ENCODE peak calls at places on chromosome 9, in six cellular contexts. One of them, this sample, is unnamed.

GRCh38 chr9:13378171-13378570 is 98.7 kb upstream of the MPDZ start:
- DNase-seq in GM12878: no peak
- DNase-seq in HepG2: no peak
- DNase-seq in SK-N-SH: no peak
- DNase-seq in H1: no peak
- DNase-seq in K562: no peak
- DNase-seq in this sample: no peak

GRCh38 chr9:123020796-123021195 is 12.7 kb upstream of the GPR21 start:
- DNase-seq in GM12878: no peak
- DNase-seq in HepG2: no peak
- DNase-seq in SK-N-SH: no peak
- DNase-seq in H1: no peak
- DNase-seq in K562: no peak
- DNase-seq in this sample: no peak

GRCh38 chr9:36193049-36193448 is 2.3 kb downstream of the CLTA start:
- DNase-seq in GM12878: no peak
- DNase-seq in HepG2: no peak
- DNase-seq in SK-N-SH: no peak
- DNase-seq in H1: no peak
- DNase-seq in K562: no peak
- DNase-seq in this sample: no peak

GRCh38 chr9:109956811-109957440 is 176.9 kb downstream of the PALM2AKAP2 start:
- DNase-seq in GM12878: no peak
- DNase-seq in HepG2: no peak
- DNase-seq in SK-N-SH: peak; percentile 62
- DNase-seq in H1: no peak
- DNase-seq in K562: no peak
- DNase-seq in this sample: no peak

GRCh38 chr9:124507880-124508432 is 757 bp upstream of the NR5A1 start:
- DNase-seq in GM12878: no peak
- DNase-seq in HepG2: no peak
- DNase-seq in SK-N-SH: peak; percentile 15
- DNase-seq in H1: no peak
- DNase-seq in K562: no peak
- DNase-seq in this sample: no peak

GRCh38 chr9:13674926-13675637 is 395.6 kb upstream of the MPDZ start:
- DNase-seq in GM12878: no peak
- DNase-seq in HepG2: no peak
- DNase-seq in SK-N-SH: no peak
- DNase-seq in H1: no peak
- DNase-seq in K562: no peak
- DNase-seq in this sample: no peak

GRCh38 chr9:97985058-97985861 is 2.1 kb downstream of the ANP32B start:
- DNase-seq in GM12878: peak; percentile 9
- DNase-seq in HepG2: no peak
- DNase-seq in SK-N-SH: no peak
- DNase-seq in H1: no peak
- DNase-seq in K562: no peak
- DNase-seq in this sample: no peak

GRCh38 chr9:136014928-136015633 is 53.9 kb upstream of the UBAC1 start:
- DNase-seq in GM12878: no peak
- DNase-seq in HepG2: no peak
- DNase-seq in SK-N-SH: peak; percentile 18
- DNase-seq in H1: no peak
- DNase-seq in K562: no peak
- DNase-seq in this sample: no peak

GRCh38 chr9:105413486-105414068 is 34.3 kb upstream of the FSD1L start:
- DNase-seq in GM12878: no peak
- DNase-seq in HepG2: peak; percentile 47
- DNase-seq in SK-N-SH: peak; percentile 31
- DNase-seq in H1: no peak
- DNase-seq in K562: no peak
- DNase-seq in this sample: peak; percentile 33

GRCh38 chr9:36992501-36993316 is 41.4 kb downstream of the PAX5 start:
- DNase-seq in GM12878: no peak
- DNase-seq in HepG2: no peak
- DNase-seq in SK-N-SH: peak; percentile 61
- DNase-seq in H1: no peak
- DNase-seq in K562: no peak
- DNase-seq in this sample: no peak

GRCh38 chr9:20404192-20404813 is 218.0 kb downstream of the MLLT3 start:
- DNase-seq in GM12878: no peak
- DNase-seq in HepG2: no peak
- DNase-seq in SK-N-SH: no peak
- DNase-seq in H1: no peak
- DNase-seq in K562: no peak
- DNase-seq in this sample: no peak

GRCh38 chr9:132168851-132169250 is 7.0 kb downstream of the NTNG2 start:
- DNase-seq in GM12878: no peak
- DNase-seq in HepG2: no peak
- DNase-seq in SK-N-SH: no peak
- DNase-seq in H1: no peak
- DNase-seq in K562: no peak
- DNase-seq in this sample: no peak

GRCh38 chr9:137141976-137142936 is 3.3 kb downstream of the GRIN1 start:
- DNase-seq in GM12878: no peak
- DNase-seq in HepG2: no peak
- DNase-seq in SK-N-SH: no peak
- DNase-seq in H1: no peak
- DNase-seq in K562: no peak
- DNase-seq in this sample: no peak

GRCh38 chr9:137141050-137141810 is 2.3 kb downstream of the GRIN1 start:
- DNase-seq in GM12878: no peak
- DNase-seq in HepG2: no peak
- DNase-seq in SK-N-SH: no peak
- DNase-seq in H1: no peak
- DNase-seq in K562: no peak
- DNase-seq in this sample: no peak

GRCh38 chr9:137139468-137140150 is 655 bp downstream of the GRIN1 start:
- DNase-seq in GM12878: no peak
- DNase-seq in HepG2: no peak
- DNase-seq in SK-N-SH: no peak
- DNase-seq in H1: no peak
- DNase-seq in K562: no peak
- DNase-seq in this sample: no peak

GRCh38 chr9:137138701-137139467 is at the start of gene GRIN1:
- DNase-seq in GM12878: no peak
- DNase-seq in HepG2: no peak
- DNase-seq in SK-N-SH: peak; percentile 70
- DNase-seq in H1: no peak
- DNase-seq in K562: peak; percentile 84
- DNase-seq in this sample: no peak

DNA sequence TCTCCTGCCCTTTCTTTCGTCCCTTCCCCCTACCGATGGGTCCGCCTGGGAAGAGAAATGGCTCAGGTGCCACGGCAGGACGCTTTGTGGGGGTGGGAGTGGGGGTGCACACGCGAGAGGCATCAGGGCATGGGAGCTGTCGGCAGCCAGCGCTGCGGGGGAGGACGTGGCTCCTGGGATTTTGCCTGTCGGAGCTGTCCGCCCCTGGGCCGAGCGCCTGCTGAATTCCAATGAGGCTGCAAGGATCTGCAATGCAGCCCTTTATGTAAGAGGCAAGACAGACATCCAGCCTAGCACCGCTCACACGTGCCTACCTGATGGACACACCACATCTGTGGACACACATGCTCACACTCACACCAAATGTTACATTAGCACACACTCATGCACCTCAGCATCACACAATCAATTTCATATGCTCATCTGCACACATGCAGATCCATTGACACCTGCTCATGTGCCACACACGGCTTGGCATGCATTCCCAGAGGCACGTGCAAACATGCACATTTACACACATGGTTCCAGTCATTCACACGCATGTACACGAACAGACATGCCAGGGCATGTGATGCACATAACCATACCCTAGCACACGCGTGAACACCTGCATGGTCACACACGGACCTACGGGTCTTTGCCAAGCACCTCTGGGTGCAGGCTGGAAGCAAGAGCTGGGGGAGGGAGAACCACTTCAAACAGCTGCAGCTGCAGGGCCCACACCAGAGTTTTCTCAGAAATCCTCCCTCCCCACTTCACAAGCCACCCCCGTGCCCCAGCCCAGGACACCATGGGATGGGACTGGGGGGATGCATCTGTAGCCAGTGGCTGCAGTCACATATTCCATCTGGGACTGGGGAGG is 1.4 kb downstream of the GRIN1 start:
- DNase-seq in GM12878: no peak
- DNase-seq in HepG2: no peak
- DNase-seq in SK-N-SH: no peak
- DNase-seq in H1: no peak
- DNase-seq in K562: no peak
- DNase-seq in this sample: no peak
- H3K27ac ChIP-seq in GM12878: no peak overlapping the region
- H3K27ac ChIP-seq in HepG2: no peak overlapping the region
- H3K27ac ChIP-seq in SK-N-SH: no peak overlapping the region
- H3K27ac ChIP-seq in H1: no peak overlapping the region
- H3K27ac ChIP-seq in K562: no peak overlapping the region
- H3K27ac ChIP-seq in this sample: no peak overlapping the region

DNA sequence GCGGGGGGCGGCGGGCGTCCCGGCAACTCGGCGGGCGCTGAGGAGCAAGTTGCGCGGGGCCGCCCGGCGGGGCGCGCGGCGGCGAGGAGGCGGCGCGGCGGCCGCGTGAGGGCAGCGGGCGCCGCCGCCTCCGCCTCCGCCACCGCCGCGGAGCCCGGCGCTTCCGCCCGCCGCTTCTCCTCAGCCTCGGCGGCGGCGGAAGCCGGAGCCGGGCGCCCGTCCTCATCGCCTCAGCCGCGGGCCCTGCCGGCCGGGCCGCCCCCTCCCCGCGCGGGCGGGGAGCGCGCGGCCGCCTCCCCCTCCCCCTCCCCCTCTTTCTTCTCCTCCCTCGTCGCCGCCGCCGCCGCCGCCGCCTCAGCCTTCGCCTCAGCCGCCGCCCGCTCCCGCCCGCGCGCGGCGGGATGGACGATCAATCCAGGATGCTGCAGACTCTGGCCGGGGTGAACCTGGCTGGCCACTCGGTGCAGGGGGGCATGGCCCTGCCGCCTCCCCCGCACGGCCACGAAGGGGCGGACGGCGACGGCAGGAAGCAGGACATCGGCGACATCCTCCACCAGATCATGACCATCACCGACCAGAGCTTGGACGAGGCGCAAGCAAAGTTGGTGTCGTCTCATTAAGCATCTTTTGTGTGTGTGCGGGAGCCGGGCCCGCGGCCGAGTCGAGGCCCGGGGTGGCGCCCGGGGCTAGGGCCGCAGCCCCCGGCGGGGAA is at the start of gene PBX3:
- DNase-seq in GM12878: no peak
- DNase-seq in HepG2: no peak
- DNase-seq in SK-N-SH: peak; percentile 82
- DNase-seq in H1: no peak
- DNase-seq in K562: peak; percentile 68
- DNase-seq in this sample: no peak
- TF ChIP-seq YY1 in GM12878: peak; percentile 13
- TF ChIP-seq YY1 in HepG2: no peak
- TF ChIP-seq YY1 in SK-N-SH: no peak
- TF ChIP-seq YY1 in H1: no peak
- TF ChIP-seq YY1 in K562: no peak
- TF ChIP-seq YY1 in this sample: no peak

GRCh38 chr9:90099262-90099982 is 494.6 kb downstream of the GADD45G start:
- DNase-seq in GM12878: no peak
- DNase-seq in HepG2: peak; percentile 12
- DNase-seq in SK-N-SH: peak; percentile 43
- DNase-seq in H1: no peak
- DNase-seq in K562: no peak
- DNase-seq in this sample: no peak
- TF ChIP-seq SIN3A in GM12878: no peak
- TF ChIP-seq SIN3A in HepG2: no peak
- TF ChIP-seq SIN3A in SK-N-SH: no peak
- TF ChIP-seq SIN3A in H1: no peak
- TF ChIP-seq SIN3A in K562: no peak
- TF ChIP-seq SIN3A in this sample: no peak

DNA sequence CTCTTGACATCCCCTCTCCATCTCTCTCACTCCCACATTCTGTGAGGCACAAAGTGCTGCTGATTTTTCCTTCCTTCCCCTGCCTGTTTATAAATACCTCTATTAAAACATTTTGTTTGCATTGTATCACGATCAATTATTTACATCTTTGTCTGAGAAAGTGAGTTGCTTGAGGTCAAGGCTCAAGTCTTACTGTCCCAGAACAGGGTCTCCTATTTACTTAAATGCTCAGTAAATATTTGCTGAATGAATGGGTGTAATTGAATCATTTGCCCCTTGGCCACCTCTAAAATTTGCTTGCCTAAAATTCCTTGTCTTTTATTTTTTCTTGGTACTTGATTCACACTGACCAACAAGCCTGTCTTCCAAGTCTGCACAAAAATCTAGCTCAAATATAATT is 103.5 kb downstream of the ZNF462 start:
- DNase-seq in GM12878: no peak
- DNase-seq in HepG2: no peak
- DNase-seq in SK-N-SH: no peak
- DNase-seq in H1: no peak
- DNase-seq in K562: no peak
- DNase-seq in this sample: no peak
- H3K27ac ChIP-seq in GM12878: no peak overlapping the region
- H3K27ac ChIP-seq in HepG2: no peak overlapping the region
- H3K27ac ChIP-seq in SK-N-SH: no peak overlapping the region
- H3K27ac ChIP-seq in H1: no peak overlapping the region
- H3K27ac ChIP-seq in K562: no peak overlapping the region
- H3K27ac ChIP-seq in this sample: no peak overlapping the region

GRCh38 chr9:115615821-115616665 is 498.1 kb upstream of the TNC start:
- DNase-seq in GM12878: no peak
- DNase-seq in HepG2: no peak
- DNase-seq in SK-N-SH: peak; percentile 4
- DNase-seq in H1: no peak
- DNase-seq in K562: no peak
- DNase-seq in this sample: no peak
- TF ChIP-seq YY1 in GM12878: no peak
- TF ChIP-seq YY1 in HepG2: no peak
- TF ChIP-seq YY1 in SK-N-SH: peak; percentile 33
- TF ChIP-seq YY1 in H1: no peak
- TF ChIP-seq YY1 in K562: no peak
- TF ChIP-seq YY1 in this sample: no peak

DNA sequence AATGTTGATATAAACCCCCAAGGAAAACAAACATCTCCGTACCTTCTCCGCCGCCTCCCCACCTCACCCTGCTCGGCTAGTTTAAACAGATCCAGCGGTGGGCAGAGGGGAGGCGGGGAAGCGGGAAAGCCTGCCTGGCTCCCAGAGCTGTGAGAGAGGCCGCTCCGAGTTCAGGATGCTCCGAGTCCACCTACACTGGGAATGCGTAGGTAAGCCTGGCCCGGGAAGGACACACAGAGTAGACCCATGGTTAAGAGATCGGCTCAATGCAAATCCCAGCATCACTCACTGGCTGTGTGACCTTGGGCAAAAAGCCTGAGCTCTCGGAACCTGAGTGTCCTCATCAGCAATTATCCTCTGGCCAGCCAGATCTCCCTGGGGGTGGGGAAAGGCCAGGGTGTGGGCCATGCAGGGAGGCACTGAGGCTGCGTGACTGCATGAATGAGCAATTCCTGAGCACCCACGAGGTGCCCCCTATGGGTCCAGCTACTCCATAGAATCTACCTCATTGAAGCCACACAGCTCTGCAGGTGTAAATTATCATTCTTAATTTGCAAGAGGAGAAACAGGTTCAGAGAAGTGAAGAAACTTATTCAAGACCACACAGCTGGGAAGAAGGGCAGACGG is 30.5 kb upstream of the LMX1B start:
- DNase-seq in GM12878: no peak
- DNase-seq in HepG2: no peak
- DNase-seq in SK-N-SH: no peak
- DNase-seq in H1: no peak
- DNase-seq in K562: no peak
- DNase-seq in this sample: no peak
- TF ChIP-seq SIN3A in GM12878: no peak
- TF ChIP-seq SIN3A in HepG2: no peak
- TF ChIP-seq SIN3A in SK-N-SH: no peak
- TF ChIP-seq SIN3A in H1: no peak
- TF ChIP-seq SIN3A in K562: no peak
- TF ChIP-seq SIN3A in this sample: no peak